ENCODE peak calls at places on chromosomes 12 and 14, in four cellular contexts. J, L, Z and W are unnamed samples.

GRCh38 chr12:49863946-49864816 is 21.3 kb upstream of the BCDIN3D start:
- DNase-seq in J (no peak), Z (no peak), L (no peak), W (no peak)

GRCh38 chr12:89481218-89481914 is 43.2 kb downstream of the GALNT4 start:
- DNase-seq in Z (no peak), L (no peak), J (no peak), W (no peak)

GRCh38 chr12:20154060-20154459 is 214.3 kb upstream of the PDE3A start:
- DNase-seq in L (no peak), J (no peak), Z (no peak), W (no peak)

GRCh38 chr12:122841544-122842321 is 6.5 kb downstream of the HIP1R start:
- DNase-seq in J (no peak), L (no peak), Z (peak; percentile 71), W (no peak)

GRCh38 chr12:31928246-31929139 is 30.7 kb upstream of the RESF1 start:
- DNase-seq in J (no peak), L (peak; percentile 10), Z (no peak), W (no peak)

GRCh38 chr12:67077617-67078016 is 191.5 kb upstream of the CAND1 start:
- DNase-seq in Z (no peak), J (no peak), L (no peak), W (no peak)

GRCh38 chr12:87603727-87604126 is 425.5 kb downstream of the C12orf50 start:
- DNase-seq in Z (no peak), J (no peak), L (no peak), W (no peak)

GRCh38 chr14:34806257-34806656 is 68.9 kb downstream of the BAZ1A start:
- DNase-seq in J (no peak), L (no peak), Z (no peak), W (no peak)

GRCh38 chr14:35438910-35439713 is 34.6 kb upstream of the NFKBIA start:
- DNase-seq in Z (no peak), J (no peak), L (no peak), W (no peak)

GRCh38 chr12:3470296-3470695 is 20.7 kb upstream of the PRMT8 start:
- DNase-seq in J (no peak), Z (no peak), L (no peak), W (no peak)

GRCh38 chr12:132285311-132285741 is 44.1 kb downstream of the GALNT9 start:
- DNase-seq in L (no peak), J (no peak), Z (no peak), W (no peak)

GRCh38 chr12:108065061-108065460 is 64.0 kb upstream of the WSCD2 start:
- DNase-seq in Z (no peak), L (no peak), J (no peak), W (no peak)

GRCh38 chr14:69117020-69117767 is 35.7 kb downstream of the DCAF5 start:
- DNase-seq in Z (no peak), J (no peak), L (no peak), W (no peak)

GRCh38 chr12:57889541-57889989 is 43.0 kb upstream of the CTDSP2 start:
- DNase-seq in J (peak; percentile 54), Z (no peak), L (peak; percentile 71), W (peak; percentile 88)
- TF ChIP-seq POLR2A in J (peak; percentile 23), Z (no peak), L (peak; percentile 73), W (peak; percentile 32)

GRCh38 chr14:77113644-77114043 is 15.6 kb downstream of the CIPC start:
- DNase-seq in J (no peak), L (no peak), Z (no peak), W (no peak)
- TF ChIP-seq CTCF in J (no peak), L (no peak), Z (no peak), W (no peak)

GRCh38 chr14:52551205-52551604 is 1.1 kb downstream of the TXNDC16 start:
- DNase-seq in L (no peak), Z (no peak), J (no peak), W (no peak)
- H3K4me1 ChIP-seq in L (peaks cover 20% of the 10 kb centered on the region), Z (peaks cover 5% of the 10 kb centered on the region), J (peaks cover 19% of the 10 kb centered on the region), W (no peaks in the 10 kb centered on the region)

DNA sequence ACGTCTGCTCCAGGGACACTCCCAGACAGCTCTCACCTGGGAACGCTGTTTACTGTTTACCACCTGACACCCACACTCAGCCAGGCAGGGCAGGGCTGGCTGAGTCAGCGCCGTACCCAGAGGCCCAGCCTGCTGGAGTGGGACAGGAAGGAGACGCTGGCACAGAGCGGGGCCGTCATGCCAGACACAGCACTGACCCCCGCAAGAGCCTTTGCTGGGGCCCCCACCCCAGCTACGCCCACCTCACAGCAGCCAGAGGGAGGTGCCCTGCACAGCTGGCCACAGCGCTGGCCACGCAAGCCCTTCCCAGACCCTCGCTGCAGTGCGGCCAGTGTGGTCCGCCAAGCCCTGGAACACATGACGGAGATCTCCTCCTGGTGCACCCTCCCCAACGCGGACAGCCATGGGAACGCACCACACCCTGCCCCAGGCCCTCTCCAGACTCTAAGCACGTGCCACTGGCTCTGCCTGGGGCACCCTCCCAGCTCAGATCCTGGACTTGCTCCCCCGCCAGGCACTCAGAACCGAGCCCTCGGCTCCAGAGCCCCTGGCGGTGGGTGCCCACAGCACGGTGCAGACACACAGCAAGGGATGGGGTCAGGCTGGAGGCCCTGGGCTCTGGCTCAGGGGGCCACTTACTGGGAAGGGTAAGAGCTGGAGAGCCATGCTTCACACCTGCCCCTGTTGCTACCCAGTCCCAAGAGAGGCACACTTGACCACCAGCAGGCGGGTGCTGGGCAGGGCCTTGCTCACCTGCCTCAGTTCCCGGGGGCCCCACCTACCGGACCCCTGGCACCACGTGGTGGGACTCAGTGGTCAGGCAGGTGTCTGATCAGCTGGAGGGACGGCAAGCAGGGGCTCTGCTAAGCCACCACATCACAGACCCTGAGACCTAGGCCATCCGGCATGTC is 5.6 kb downstream of the AHNAK2 start:
- DNase-seq in J (peak; percentile 35), Z (peak; percentile 77), L (peak; percentile 84), W (peak; percentile 77)
- TF ChIP-seq POLR2A in J (no peak), Z (no peak), L (peak; percentile 75), W (no peak)

GRCh38 chr12:40336573-40337199 is 111.9 kb downstream of the LRRK2 start:
- DNase-seq in J (no peak), Z (no peak), L (no peak), W (no peak)
- TF ChIP-seq CTCF in J (no peak), Z (no peak), L (peak; percentile 30), W (no peak)

GRCh38 chr14:61524936-61525292 is 170.4 kb upstream of the HIF1A start:
- DNase-seq in J (no peak), Z (no peak), L (no peak), W (no peak)
- H3K4me1 ChIP-seq in J (peaks cover 44% of the 10 kb centered on the region), Z (peaks cover 42% of the 10 kb centered on the region), L (peaks cover 6% of the 10 kb centered on the region), W (no peaks in the 10 kb centered on the region)